ENCODE peak calls at places on chromosome 4, in nine cellular contexts. O is CD4-positive, alpha-beta T cell; V is psoas muscle; Q is right lobe of liver; S is vagina; J is WERI-Rb-1; B is neural progenitor cell; K is lung; E is cardiac muscle cell. D is an unnamed sample. For H3K27me3, the result is how much of the 10 kb centered on the place peaks cover.

GRCh38 chr4:27568952-27569319 is 708.3 kb downstream of the STIM2 start:
- DNase-seq in O (no peak), V (no peak), Q (no peak), S (no peak), J (no peak), B (no peak), K (no peak), E (no peak), D (no peak)

GRCh38 chr4:86891785-86892638 is at the start of gene C4orf36:
- DNase-seq in O (no peak), V (peak), Q (peak), S (no peak), J (peak), B (peak), K (peak), E (peak), D (peak)

GRCh38 chr4:146032234-146032860 is 93.7 kb upstream of the ZNF827 start:
- DNase-seq in O (no peak), V (no peak), Q (no peak), S (no peak), J (no peak), B (no peak), K (no peak), E (peak), D (no peak)

GRCh38 chr4:156659570-156659969 is 312.0 kb downstream of the PDGFC start:
- DNase-seq in O (no peak), V (no peak), Q (no peak), S (no peak), J (no peak), B (no peak), K (no peak), E (no peak), D (no peak)

GRCh38 chr4:151031831-151032605 is 16.9 kb upstream of the LRBA start:
- DNase-seq in O (no peak), V (no peak), Q (no peak), S (no peak), J (no peak), B (no peak), K (no peak), E (no peak), D (no peak)

GRCh38 chr4:153731239-153731638 is 28.6 kb downstream of the RNF175 start:
- DNase-seq in O (no peak), V (no peak), Q (no peak), S (no peak), J (no peak), B (no peak), K (no peak), E (no peak), D (no peak)

GRCh38 chr4:88843067-88843723 is 145.6 kb upstream of the NAP1L5 start:
- DNase-seq in O (no peak), V (no peak), Q (no peak), S (no peak), J (no peak), B (no peak), K (no peak), E (no peak), D (no peak)

GRCh38 chr4:155187989-155188388 is 20.4 kb upstream of the NPY2R start:
- DNase-seq in O (no peak), V (no peak), Q (no peak), S (no peak), J (no peak), B (no peak), K (no peak), E (no peak), D (no peak)

GRCh38 chr4:62644372-62644771 is 1444.2 kb downstream of the ADGRL3 start:
- DNase-seq in O (no peak), V (no peak), Q (no peak), S (no peak), J (peak), B (peak), K (no peak), E (peak), D (no peak)

GRCh38 chr4:52833941-52834525 is 28.1 kb upstream of the RASL11B start:
- DNase-seq in O (no peak), V (no peak), Q (no peak), S (no peak), J (no peak), B (no peak), K (no peak), E (no peak), D (no peak)

GRCh38 chr4:54902261-54902660 is 223.1 kb downstream of the KDR start:
- DNase-seq in O (no peak), V (no peak), Q (no peak), S (no peak), J (no peak), B (no peak), K (no peak), E (no peak), D (no peak)

GRCh38 chr4:26330186-26330787 is 9.5 kb downstream of the RBPJ start:
- DNase-seq in O (no peak), V (no peak), Q (no peak), S (no peak), J (no peak), B (peak), K (no peak), E (peak), D (no peak)

DNA sequence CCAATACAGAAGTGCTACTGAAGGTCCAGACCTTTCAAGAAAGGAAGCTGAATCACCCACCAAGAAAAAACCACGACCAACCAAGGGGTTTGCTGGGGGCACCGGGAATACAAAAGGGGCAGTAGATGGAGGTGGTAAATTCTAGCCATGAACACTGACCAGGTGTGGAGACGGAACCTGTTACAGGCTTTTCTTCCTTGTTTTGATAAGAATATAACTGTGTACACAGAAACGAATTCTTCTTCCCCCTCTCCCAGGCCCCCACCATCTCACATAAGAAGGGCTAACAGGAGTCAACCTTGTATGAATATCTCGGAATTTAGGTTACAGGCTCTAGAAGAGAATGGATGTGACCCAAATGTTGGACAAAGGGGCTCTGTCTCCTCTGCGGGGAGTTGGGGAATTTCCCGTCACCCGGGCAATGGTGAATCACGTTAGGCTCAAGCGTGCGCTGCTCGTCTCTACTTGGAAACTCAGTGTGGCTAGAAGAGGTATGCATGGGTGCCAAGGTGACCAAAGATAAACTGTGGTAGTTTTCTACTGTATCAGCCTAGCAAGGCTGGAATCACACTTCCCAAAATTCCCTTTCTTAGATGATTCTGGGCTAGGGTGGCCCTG is 87.0 kb downstream of the AFAP1 start:
- DNase-seq in O (no peak), V (no peak), Q (no peak), S (no peak), J (no peak), B (no peak), K (no peak), E (no peak), D (no peak)
- H3K27ac ChIP-seq in O (no peak), V (no peak), Q (no peak), S (no peak), J (no peak), B (no peak), K (no peak), E (no peak), D (peak)

GRCh38 chr4:82898322-82899243 is 2.0 kb upstream of the THAP9 start:
- DNase-seq in O (no peak), V (no peak), Q (no peak), S (no peak), J (no peak), B (no peak), K (peak), E (no peak), D (no peak)
- TF ChIP-seq CTCF in O (peak), V (no peak), Q (peak), S (peak), J (no peak), B (peak), K (peak), E (peak), D (peak)

DNA sequence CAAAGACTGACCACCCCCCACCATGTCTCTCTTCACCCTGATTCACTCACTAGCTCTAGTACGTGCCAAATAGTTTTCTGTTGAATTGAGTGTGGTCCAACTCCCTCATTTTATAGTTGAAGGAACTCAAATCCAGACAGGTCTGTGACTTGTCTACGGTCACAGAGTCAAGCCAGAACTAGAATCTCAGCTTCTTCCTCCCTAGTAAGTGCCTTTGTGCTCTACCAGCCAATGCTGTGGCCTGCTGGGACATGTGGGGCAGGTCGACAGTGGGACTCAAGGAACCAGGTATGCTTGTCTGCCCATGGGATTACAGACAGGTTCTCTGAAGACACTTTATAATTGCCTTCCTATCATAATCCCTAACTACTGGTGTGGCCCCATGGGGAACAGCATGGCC is 108.6 kb upstream of the CPEB2 start:
- DNase-seq in O (no peak), V (no peak), Q (no peak), S (no peak), J (no peak), B (no peak), K (no peak), E (no peak), D (no peak)
- H3K27me3 ChIP-seq in O (under half), V (under half), Q (under half), S (under half), J (under half), B (under half), K (under half), E (under half), D (under half)

GRCh38 chr4:81039351-81040174 is 9.1 kb downstream of the BMP3 start:
- DNase-seq in O (no peak), V (no peak), Q (no peak), S (no peak), J (no peak), B (no peak), K (peak), E (no peak), D (no peak)

GRCh38 chr4:81042578-81043365 is 12.3 kb downstream of the BMP3 start:
- DNase-seq in O (no peak), V (no peak), Q (no peak), S (no peak), J (no peak), B (no peak), K (no peak), E (no peak), D (no peak)

GRCh38 chr4:81038636-81039350 is 8.3 kb downstream of the BMP3 start:
- DNase-seq in O (no peak), V (no peak), Q (no peak), S (no peak), J (no peak), B (no peak), K (no peak), E (no peak), D (no peak)

DNA sequence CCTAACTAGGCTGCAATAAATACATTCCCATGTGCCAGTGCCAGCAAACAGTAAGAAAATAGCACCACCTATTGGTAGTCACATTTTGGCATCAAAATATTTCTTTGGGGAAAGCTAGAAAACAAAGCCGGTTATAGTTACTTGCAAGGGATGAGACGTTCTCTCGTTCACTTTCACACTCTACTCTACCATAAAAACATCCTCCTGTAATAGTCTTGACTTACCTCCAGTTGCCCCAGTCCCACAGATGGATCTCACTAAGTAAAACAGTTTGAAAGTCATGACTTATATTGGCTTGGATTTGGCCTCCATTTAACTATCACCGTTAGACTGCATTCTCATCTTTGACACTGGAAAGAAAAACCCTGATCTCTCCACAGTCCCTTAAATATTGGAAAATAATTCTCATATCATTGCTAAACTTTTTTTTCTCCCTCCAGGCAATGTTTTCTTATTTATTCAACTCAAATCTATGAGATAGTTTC is 9.7 kb downstream of the BMP3 start:
- DNase-seq in O (no peak), V (no peak), Q (no peak), S (no peak), J (no peak), B (peak), K (no peak), E (peak), D (no peak)
- H3K27ac ChIP-seq in O (no peak), V (no peak), Q (no peak), S (no peak), J (no peak), B (no peak), K (no peak), E (no peak), D (no peak)

GRCh38 chr4:189090174-189090814 is 850.4 kb upstream of the FRG1 start:
- DNase-seq in O (no peak), V (no peak), Q (no peak), S (no peak), J (no peak), B (peak), K (no peak), E (peak), D (no peak)
- TF ChIP-seq CTCF in O (no peak), V (peak), Q (peak), S (no peak), J (peak), B (peak), K (no peak), E (no peak), D (peak)

GRCh38 chr4:139924782-139925181 is 229.2 kb downstream of the MAML3 start:
- DNase-seq in O (no peak), V (no peak), Q (no peak), S (no peak), J (no peak), B (no peak), K (no peak), E (no peak), D (no peak)

GRCh38 chr4:139921551-139922184 is 232.3 kb downstream of the MAML3 start:
- DNase-seq in O (no peak), V (no peak), Q (peak), S (no peak), J (peak), B (peak), K (peak), E (no peak), D (no peak)

GRCh38 chr4:139919513-139919912 is 234.5 kb downstream of the MAML3 start:
- DNase-seq in O (no peak), V (no peak), Q (no peak), S (no peak), J (peak), B (no peak), K (no peak), E (peak), D (peak)

GRCh38 chr4:139920552-139920951 is 233.4 kb downstream of the MAML3 start:
- DNase-seq in O (no peak), V (no peak), Q (no peak), S (no peak), J (peak), B (peak), K (no peak), E (no peak), D (peak)

DNA sequence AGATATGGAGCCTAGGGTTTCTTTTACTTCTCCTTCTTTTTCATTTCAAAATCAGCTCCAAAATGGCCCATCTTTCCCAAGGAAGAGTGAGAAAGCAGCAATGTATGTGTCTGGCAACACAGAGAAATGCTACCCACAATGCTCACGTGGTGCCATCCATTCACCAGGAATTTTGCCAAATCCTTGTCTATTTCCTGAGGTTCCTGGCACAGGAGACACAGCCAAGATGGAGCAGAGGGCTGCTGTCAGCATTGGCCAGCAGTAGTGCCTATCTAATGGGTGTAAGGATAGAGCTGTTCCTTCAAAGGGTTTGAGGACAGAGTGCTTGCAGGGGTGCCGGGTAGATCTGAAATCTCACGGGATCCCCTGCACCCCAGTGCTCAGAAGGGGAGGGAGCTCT is 231.4 kb downstream of the MAML3 start:
- DNase-seq in O (no peak), V (no peak), Q (peak), S (no peak), J (no peak), B (no peak), K (no peak), E (no peak), D (no peak)
- H3K27me3 ChIP-seq in O (under half), V (under half), Q (under half), S (under half), J (under half), B (under half), K (under half), E (under half), D (under half)

GRCh38 chr4:107283587-107284559 is 247.8 kb upstream of the DKK2 start:
- DNase-seq in O (no peak), V (no peak), Q (no peak), S (no peak), J (no peak), B (no peak), K (no peak), E (no peak), D (no peak)
- H3K27ac ChIP-seq in O (no peak), V (no peak), Q (no peak), S (no peak), J (no peak), B (no peak), K (no peak), E (no peak), D (no peak)